ENCODE peak calls at places on chromosomes 2 and 18, in six cellular contexts. One of them, this sample, is unnamed.

GRCh38 chr2:43039376-43040080 is 186.9 kb downstream of the ZFP36L2 start:
- DNase-seq in MM.1S: no peak
- DNase-seq in cardiac muscle cell: no peak
- DNase-seq in mesothelial cell of epicardium: no peak
- DNase-seq in BE2C: no peak
- DNase-seq in fibroblast of lung: no peak
- DNase-seq in this sample: no peak

GRCh38 chr2:217451634-217452033 is 551.2 kb downstream of the TNS1 start:
- DNase-seq in MM.1S: no peak
- DNase-seq in cardiac muscle cell: no peak
- DNase-seq in mesothelial cell of epicardium: no peak
- DNase-seq in BE2C: peak; percentile 39
- DNase-seq in fibroblast of lung: peak; percentile 92
- DNase-seq in this sample: no peak

GRCh38 chr2:10412380-10412779 is 35.7 kb downstream of the ODC1 start:
- DNase-seq in MM.1S: peak; percentile 49
- DNase-seq in cardiac muscle cell: peak; percentile 48
- DNase-seq in mesothelial cell of epicardium: no peak
- DNase-seq in BE2C: peak; percentile 61
- DNase-seq in fibroblast of lung: no peak
- DNase-seq in this sample: peak; percentile 21

GRCh38 chr2:160271166-160272086 is 71.4 kb upstream of the ITGB6 start:
- DNase-seq in MM.1S: no peak
- DNase-seq in cardiac muscle cell: peak; percentile 90
- DNase-seq in mesothelial cell of epicardium: no peak
- DNase-seq in BE2C: no peak
- DNase-seq in fibroblast of lung: peak; percentile 33
- DNase-seq in this sample: no peak

GRCh38 chr18:33720133-33720532 is 142.1 kb downstream of the ASXL3 start:
- DNase-seq in MM.1S: no peak
- DNase-seq in cardiac muscle cell: no peak
- DNase-seq in mesothelial cell of epicardium: no peak
- DNase-seq in BE2C: no peak
- DNase-seq in fibroblast of lung: peak; percentile 91
- DNase-seq in this sample: no peak

GRCh38 chr2:238507836-238508235 is 81.1 kb downstream of the ASB1 start:
- DNase-seq in MM.1S: no peak
- DNase-seq in cardiac muscle cell: no peak
- DNase-seq in mesothelial cell of epicardium: no peak
- DNase-seq in BE2C: no peak
- DNase-seq in fibroblast of lung: no peak
- DNase-seq in this sample: no peak

GRCh38 chr2:34998726-34999125 is 1356.9 kb upstream of the CRIM1 start:
- DNase-seq in MM.1S: no peak
- DNase-seq in cardiac muscle cell: no peak
- DNase-seq in mesothelial cell of epicardium: no peak
- DNase-seq in BE2C: no peak
- DNase-seq in fibroblast of lung: no peak
- DNase-seq in this sample: no peak

GRCh38 chr2:210475726-210476125 is 833 bp downstream of the LANCL1 start:
- DNase-seq in MM.1S: no peak
- DNase-seq in cardiac muscle cell: no peak
- DNase-seq in mesothelial cell of epicardium: no peak
- DNase-seq in BE2C: no peak
- DNase-seq in fibroblast of lung: peak; percentile 8
- DNase-seq in this sample: no peak

GRCh38 chr2:56127773-56128170 is 56.0 kb upstream of the CCDC85A start:
- DNase-seq in MM.1S: no peak
- DNase-seq in cardiac muscle cell: no peak
- DNase-seq in mesothelial cell of epicardium: no peak
- DNase-seq in BE2C: no peak
- DNase-seq in fibroblast of lung: no peak
- DNase-seq in this sample: no peak

GRCh38 chr2:217787160-217787877 is 215.5 kb downstream of the TNS1 start:
- DNase-seq in MM.1S: no peak
- DNase-seq in cardiac muscle cell: no peak
- DNase-seq in mesothelial cell of epicardium: no peak
- DNase-seq in BE2C: no peak
- DNase-seq in fibroblast of lung: no peak
- DNase-seq in this sample: no peak

GRCh38 chr2:224764565-224765236 is 48.5 kb upstream of the CCDC195 start:
- DNase-seq in MM.1S: no peak
- DNase-seq in cardiac muscle cell: no peak
- DNase-seq in mesothelial cell of epicardium: no peak
- DNase-seq in BE2C: no peak
- DNase-seq in fibroblast of lung: no peak
- DNase-seq in this sample: no peak

GRCh38 chr2:143909577-143909976 is 610.3 kb downstream of the ZEB2 start:
- DNase-seq in MM.1S: no peak
- DNase-seq in cardiac muscle cell: no peak
- DNase-seq in mesothelial cell of epicardium: no peak
- DNase-seq in BE2C: no peak
- DNase-seq in fibroblast of lung: no peak
- DNase-seq in this sample: no peak

GRCh38 chr2:131475831-131476230 is at the start of gene TUBA3D:
- DNase-seq in MM.1S: no peak
- DNase-seq in cardiac muscle cell: no peak
- DNase-seq in mesothelial cell of epicardium: no peak
- DNase-seq in BE2C: no peak
- DNase-seq in fibroblast of lung: no peak
- DNase-seq in this sample: no peak

GRCh38 chr18:73150199-73150598 is 282.4 kb upstream of the NETO1 start:
- DNase-seq in MM.1S: no peak
- DNase-seq in cardiac muscle cell: no peak
- DNase-seq in mesothelial cell of epicardium: no peak
- DNase-seq in BE2C: no peak
- DNase-seq in fibroblast of lung: no peak
- DNase-seq in this sample: no peak
- TF ChIP-seq CTCF in MM.1S: no peak
- TF ChIP-seq CTCF in cardiac muscle cell: no peak
- TF ChIP-seq CTCF in mesothelial cell of epicardium: no peak
- TF ChIP-seq CTCF in BE2C: no peak
- TF ChIP-seq CTCF in fibroblast of lung: no peak
- TF ChIP-seq CTCF in this sample: peak; percentile 42

GRCh38 chr2:98634406-98635092 is 26.2 kb downstream of the UNC50 start:
- DNase-seq in MM.1S: no peak
- DNase-seq in cardiac muscle cell: no peak
- DNase-seq in mesothelial cell of epicardium: no peak
- DNase-seq in BE2C: no peak
- DNase-seq in fibroblast of lung: no peak
- DNase-seq in this sample: no peak
- TF ChIP-seq CTCF in MM.1S: peak; percentile 38
- TF ChIP-seq CTCF in cardiac muscle cell: peak; percentile 32
- TF ChIP-seq CTCF in mesothelial cell of epicardium: no peak
- TF ChIP-seq CTCF in BE2C: peak; percentile 37
- TF ChIP-seq CTCF in fibroblast of lung: peak; percentile 34
- TF ChIP-seq CTCF in this sample: peak; percentile 53

GRCh38 chr2:37283207-37283606 is 41.4 kb downstream of the PRKD3 start:
- DNase-seq in MM.1S: no peak
- DNase-seq in cardiac muscle cell: no peak
- DNase-seq in mesothelial cell of epicardium: no peak
- DNase-seq in BE2C: no peak
- DNase-seq in fibroblast of lung: peak; percentile 93
- DNase-seq in this sample: no peak

GRCh38 chr2:37282746-37283145 is 41.9 kb downstream of the PRKD3 start:
- DNase-seq in MM.1S: no peak
- DNase-seq in cardiac muscle cell: no peak
- DNase-seq in mesothelial cell of epicardium: no peak
- DNase-seq in BE2C: no peak
- DNase-seq in fibroblast of lung: peak; percentile 53
- DNase-seq in this sample: no peak

GRCh38 chr2:37291680-37292079 is 33.0 kb downstream of the PRKD3 start:
- DNase-seq in MM.1S: no peak
- DNase-seq in cardiac muscle cell: no peak
- DNase-seq in mesothelial cell of epicardium: no peak
- DNase-seq in BE2C: no peak
- DNase-seq in fibroblast of lung: no peak
- DNase-seq in this sample: no peak

GRCh38 chr2:37284386-37284785 is 40.2 kb downstream of the PRKD3 start:
- DNase-seq in MM.1S: no peak
- DNase-seq in cardiac muscle cell: no peak
- DNase-seq in mesothelial cell of epicardium: no peak
- DNase-seq in BE2C: no peak
- DNase-seq in fibroblast of lung: no peak
- DNase-seq in this sample: no peak

DNA sequence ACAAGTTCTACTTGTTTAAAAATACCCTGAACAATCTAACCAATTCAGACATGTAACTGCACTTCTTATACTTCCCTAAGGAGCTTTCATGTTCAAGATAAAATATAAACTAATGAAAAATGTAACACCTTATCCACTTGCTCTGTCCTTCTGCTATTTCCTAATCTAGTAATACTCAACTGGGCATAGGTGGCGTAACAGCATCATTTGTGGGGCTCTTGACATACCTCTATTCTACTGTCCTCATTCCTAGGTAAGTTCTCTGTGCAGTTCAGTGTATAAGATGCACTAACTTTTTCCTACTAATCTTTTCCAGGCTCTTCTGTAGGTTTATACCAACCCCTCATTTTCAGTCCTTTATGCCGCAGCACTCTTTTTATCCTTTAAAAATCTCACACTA is 36.7 kb downstream of the PRKD3 start:
- DNase-seq in MM.1S: no peak
- DNase-seq in cardiac muscle cell: no peak
- DNase-seq in mesothelial cell of epicardium: no peak
- DNase-seq in BE2C: peak; percentile 40
- DNase-seq in fibroblast of lung: no peak
- DNase-seq in this sample: no peak
- TF ChIP-seq CTCF in MM.1S: peak; percentile 39
- TF ChIP-seq CTCF in cardiac muscle cell: no peak
- TF ChIP-seq CTCF in mesothelial cell of epicardium: no peak
- TF ChIP-seq CTCF in BE2C: peak; percentile 65
- TF ChIP-seq CTCF in fibroblast of lung: no peak
- TF ChIP-seq CTCF in this sample: no peak

GRCh38 chr2:101349893-101350662 is 37.2 kb downstream of the CREG2 start:
- DNase-seq in MM.1S: peak; percentile 55
- DNase-seq in cardiac muscle cell: no peak
- DNase-seq in mesothelial cell of epicardium: no peak
- DNase-seq in BE2C: no peak
- DNase-seq in fibroblast of lung: peak; percentile 54
- DNase-seq in this sample: no peak
- TF ChIP-seq CTCF in MM.1S: peak; percentile 22
- TF ChIP-seq CTCF in cardiac muscle cell: peak; percentile 41
- TF ChIP-seq CTCF in mesothelial cell of epicardium: no peak
- TF ChIP-seq CTCF in BE2C: no peak
- TF ChIP-seq CTCF in fibroblast of lung: peak; percentile 61
- TF ChIP-seq CTCF in this sample: peak; percentile 31

DNA sequence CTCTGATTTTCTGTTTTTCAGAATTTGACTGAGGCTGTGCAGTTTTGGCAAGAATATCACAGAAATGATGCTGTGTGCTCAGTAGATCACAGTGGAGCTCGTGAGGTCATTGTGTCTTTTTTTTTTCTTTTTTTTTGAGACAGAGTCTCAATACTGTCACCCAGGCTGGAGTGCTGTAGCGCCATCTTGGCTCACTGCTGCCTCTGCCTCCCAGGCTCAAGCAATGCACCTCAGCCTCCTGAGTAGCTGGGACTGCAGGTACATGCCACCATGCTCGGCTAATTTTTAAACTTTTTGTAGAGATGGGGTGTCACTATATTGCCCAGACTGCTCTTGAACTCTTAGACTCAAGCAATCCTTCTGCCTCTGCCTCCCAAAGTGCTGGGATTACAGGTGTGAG is 203.6 kb downstream of the NCKAP5 start:
- DNase-seq in MM.1S: no peak
- DNase-seq in cardiac muscle cell: no peak
- DNase-seq in mesothelial cell of epicardium: no peak
- DNase-seq in BE2C: no peak
- DNase-seq in fibroblast of lung: no peak
- DNase-seq in this sample: no peak
- TF ChIP-seq CTCF in MM.1S: no peak
- TF ChIP-seq CTCF in cardiac muscle cell: no peak
- TF ChIP-seq CTCF in mesothelial cell of epicardium: no peak
- TF ChIP-seq CTCF in BE2C: no peak
- TF ChIP-seq CTCF in fibroblast of lung: no peak
- TF ChIP-seq CTCF in this sample: no peak

GRCh38 chr2:214966420-214966819 is 156.9 kb upstream of the BARD1 start:
- DNase-seq in MM.1S: no peak
- DNase-seq in cardiac muscle cell: no peak
- DNase-seq in mesothelial cell of epicardium: no peak
- DNase-seq in BE2C: no peak
- DNase-seq in fibroblast of lung: no peak
- DNase-seq in this sample: no peak

DNA sequence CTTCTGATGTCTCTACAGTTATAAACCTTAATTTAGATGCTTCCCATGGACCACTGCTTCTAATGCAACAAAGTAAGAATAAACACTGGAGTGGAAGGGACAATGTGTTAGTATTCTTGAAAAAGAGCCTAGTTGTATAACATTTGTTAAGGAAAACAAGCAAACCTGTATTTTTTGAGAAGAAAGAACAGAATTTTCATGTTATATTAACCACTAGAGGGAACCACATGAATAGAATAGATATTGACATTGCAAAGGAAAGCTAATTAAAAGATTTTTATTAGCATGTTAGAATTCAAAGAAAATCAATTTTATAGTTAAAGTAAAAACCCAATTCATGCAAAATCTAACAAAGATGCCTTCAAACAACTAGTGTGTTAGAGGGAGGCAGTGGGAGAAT is 151.2 kb upstream of the BARD1 start:
- DNase-seq in MM.1S: peak; percentile 26
- DNase-seq in cardiac muscle cell: no peak
- DNase-seq in mesothelial cell of epicardium: no peak
- DNase-seq in BE2C: no peak
- DNase-seq in fibroblast of lung: no peak
- DNase-seq in this sample: no peak
- TF ChIP-seq CTCF in MM.1S: peak; percentile 17
- TF ChIP-seq CTCF in cardiac muscle cell: peak; percentile 25
- TF ChIP-seq CTCF in mesothelial cell of epicardium: peak; percentile 43
- TF ChIP-seq CTCF in BE2C: peak; percentile 27
- TF ChIP-seq CTCF in fibroblast of lung: peak; percentile 21
- TF ChIP-seq CTCF in this sample: peak; percentile 53

DNA sequence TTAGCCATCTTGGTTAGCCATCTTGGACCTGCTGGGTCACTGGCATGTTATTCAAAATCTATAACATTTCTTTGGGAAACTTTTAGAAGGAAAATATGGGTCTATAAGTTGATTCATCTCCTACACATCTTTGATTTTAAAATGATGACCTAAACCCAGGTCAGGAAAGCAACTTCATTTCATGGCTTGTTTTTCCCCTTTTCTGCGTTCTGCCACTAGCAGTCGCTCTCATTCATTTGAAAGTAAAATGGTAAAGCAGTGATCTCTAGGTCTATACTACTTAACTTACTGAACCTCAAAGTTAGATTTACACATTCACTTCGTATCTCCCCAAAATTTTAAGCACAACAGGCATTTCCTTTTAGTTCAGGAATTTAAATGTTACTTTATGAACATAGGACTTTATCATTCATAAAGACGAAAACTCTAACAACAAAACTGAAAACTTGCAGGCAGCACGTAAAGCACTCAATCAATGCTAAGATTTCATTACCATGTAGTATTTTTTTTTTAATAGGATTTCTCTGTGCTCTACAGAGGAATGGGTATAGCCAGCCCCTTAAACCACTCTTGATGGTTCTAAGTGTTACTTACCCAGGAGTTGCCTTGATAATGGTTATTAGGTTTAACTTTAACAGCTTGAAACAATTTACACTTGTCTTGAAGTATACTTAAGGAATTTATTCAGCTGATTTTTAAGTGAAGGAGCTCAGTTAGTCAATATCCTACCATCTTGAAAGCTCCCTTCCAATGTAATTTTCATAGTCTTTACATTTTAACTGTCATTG is 62.5 kb downstream of the GORASP2 start:
- DNase-seq in MM.1S: no peak
- DNase-seq in cardiac muscle cell: no peak
- DNase-seq in mesothelial cell of epicardium: no peak
- DNase-seq in BE2C: no peak
- DNase-seq in fibroblast of lung: no peak
- DNase-seq in this sample: no peak
- TF ChIP-seq CTCF in MM.1S: no peak
- TF ChIP-seq CTCF in cardiac muscle cell: peak; percentile 24
- TF ChIP-seq CTCF in mesothelial cell of epicardium: no peak
- TF ChIP-seq CTCF in BE2C: no peak
- TF ChIP-seq CTCF in fibroblast of lung: peak; percentile 42
- TF ChIP-seq CTCF in this sample: no peak

This sample was measured in neural crest cell.